ENCODE peak calls at places on chromosome 18, in eight cellular contexts. F, D, A, K, R, H, V and N are unnamed samples.

GRCh38 chr18:48674198-48674721 is 135.4 kb downstream of the CTIF start:
- DNase-seq in V (no peak), A (no peak), R (no peak), F (peak; percentile 85), K (no peak), H (no peak), D (no peak), N (no peak)

GRCh38 chr18:79927597-79928562 is 23.6 kb downstream of the SLC66A2 start:
- DNase-seq in H (no peak), D (no peak), F (peak; percentile 40), K (peak; percentile 7), V (no peak), R (no peak), A (no peak), N (no peak)

GRCh38 chr18:24111936-24112335 is 26.9 kb upstream of the CABYR start:
- DNase-seq in V (no peak), R (no peak), A (no peak), K (no peak), F (no peak), D (no peak), H (no peak), N (no peak)

GRCh38 chr18:56823986-56824385 is 172.8 kb downstream of the WDR7 start:
- DNase-seq in F (no peak), K (no peak), H (no peak), R (no peak), V (no peak), D (no peak), A (no peak), N (no peak)

GRCh38 chr18:68769423-68769822 is 28.5 kb upstream of the CCDC102B start:
- DNase-seq in F (no peak), V (no peak), R (no peak), D (no peak), A (no peak), H (no peak), K (peak; percentile 47), N (no peak)

GRCh38 chr18:24421831-24422230 is 4.6 kb upstream of the IMPACT start:
- DNase-seq in D (no peak), F (no peak), K (no peak), A (no peak), V (no peak), R (no peak), H (no peak), N (no peak)

GRCh38 chr18:31652875-31653274 is 31.5 kb downstream of the B4GALT6 start:
- DNase-seq in V (no peak), H (no peak), R (no peak), A (no peak), K (no peak), F (no peak), D (no peak), N (no peak)

GRCh38 chr18:13934676-13935075 is 19.3 kb upstream of the MC2R start:
- DNase-seq in A (no peak), H (no peak), D (no peak), R (no peak), F (no peak), K (peak; percentile 22), V (no peak), N (no peak)

GRCh38 chr18:23422751-23423418 is 30.2 kb upstream of the RIOK3 start:
- DNase-seq in D (peak; percentile 52), A (no peak), H (peak; percentile 88), K (peak; percentile 54), V (peak; percentile 18), F (no peak), R (peak; percentile 69), N (peak; percentile 46)

GRCh38 chr18:74284501-74285004 is 7.2 kb downstream of the CYB5A start:
- DNase-seq in R (no peak), V (no peak), K (no peak), F (no peak), H (no peak), A (no peak), D (no peak), N (no peak)

GRCh38 chr18:78984941-78985784 is 5.5 kb downstream of the SALL3 start:
- DNase-seq in R (peak; percentile 77), D (no peak), V (no peak), K (no peak), H (no peak), A (no peak), F (no peak), N (no peak)

GRCh38 chr18:80213173-80213572 is 34.1 kb downstream of the PARD6G start:
- DNase-seq in D (no peak), H (no peak), F (no peak), A (no peak), K (no peak), V (no peak), R (no peak), N (no peak)

DNA sequence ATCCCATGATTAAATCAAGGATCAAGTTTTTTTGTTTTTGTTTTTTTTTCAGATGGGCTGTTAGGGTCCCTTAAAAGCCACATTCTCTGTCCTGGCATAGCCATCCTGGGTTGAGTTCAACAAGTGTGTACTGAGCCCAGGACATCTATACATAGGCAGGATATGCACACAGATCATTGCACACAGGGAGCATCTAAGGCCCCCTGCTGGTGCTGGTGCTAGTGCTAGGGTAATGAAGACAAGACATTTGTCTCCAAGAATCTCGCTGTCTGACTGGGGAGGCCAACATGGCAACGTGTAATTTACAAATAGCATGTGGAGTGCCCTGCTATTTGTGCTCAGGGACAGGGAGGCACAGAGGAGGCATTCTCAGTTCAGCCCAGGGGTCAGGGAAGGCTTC is 124.5 kb downstream of the VAPA start:
- DNase-seq in A (no peak), F (no peak), V (no peak), D (no peak), K (no peak), R (no peak), H (no peak), N (no peak)
- TF ChIP-seq CTCF in A (no peak), F (no peak), V (no peak), D (no peak), K (no peak), R (no peak), H (peak; percentile 31), N (no peak)

DNA sequence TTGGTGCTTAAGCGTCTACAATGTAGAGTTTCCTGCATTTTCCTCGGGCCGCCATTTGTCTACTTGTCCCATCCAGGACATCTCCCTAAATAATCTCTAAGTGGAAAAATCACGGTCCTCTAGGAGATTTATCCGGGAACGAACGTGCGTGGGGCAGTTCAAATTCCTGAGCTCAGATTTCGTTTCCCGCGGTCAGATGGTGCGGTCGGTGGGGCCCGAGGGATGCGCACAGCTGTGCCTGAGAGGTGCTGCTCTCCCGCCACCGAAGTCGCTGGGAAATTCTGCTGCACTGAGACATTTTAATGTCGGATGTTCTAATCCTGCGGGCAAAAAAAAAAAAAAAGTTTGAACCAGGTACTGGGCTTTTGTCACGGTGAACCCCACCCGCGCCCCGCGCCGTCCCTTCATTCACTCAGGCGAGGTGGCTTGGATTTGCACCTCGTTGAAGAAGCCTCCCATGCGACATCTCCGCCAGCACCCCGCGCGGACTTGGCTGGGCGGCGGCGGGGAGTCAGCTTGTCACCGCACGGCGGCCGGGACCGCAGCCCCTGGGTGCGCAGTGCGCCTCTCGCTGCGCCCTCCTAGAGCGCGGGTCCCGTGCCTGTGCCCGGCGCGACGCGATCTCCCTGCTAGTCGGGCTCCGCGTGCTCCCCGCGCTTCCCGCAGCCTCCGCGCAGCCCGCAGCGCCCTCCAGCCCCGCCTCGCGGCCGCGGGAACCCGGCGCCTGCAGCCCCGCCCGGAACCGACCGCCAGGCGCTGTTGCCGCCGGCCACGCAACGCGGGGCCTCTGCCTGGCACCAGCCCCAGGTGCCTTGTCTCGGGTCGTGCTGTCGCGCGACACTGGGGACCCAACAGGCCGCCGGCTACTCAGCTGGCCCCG is 192.0 kb upstream of the TCF4 start:
- DNase-seq in R (peak; percentile 25), K (no peak), V (peak; percentile 18), D (no peak), A (no peak), F (peak; percentile 51), H (peak; percentile 22), N (peak; percentile 31)
- TF ChIP-seq CTCF in R (no peak), K (no peak), V (no peak), D (peak; percentile 8), A (peak; percentile 22), F (no peak), H (no peak), N (no peak)

GRCh38 chr18:77068890-77069312 is 63.7 kb downstream of the MBP start:
- DNase-seq in K (no peak), H (no peak), V (no peak), F (no peak), A (no peak), R (no peak), D (no peak), N (no peak)
- TF ChIP-seq CTCF in K (no peak), H (peak; percentile 7), V (no peak), F (no peak), A (peak; percentile 19), R (no peak), D (no peak), N (peak; percentile 18)

GRCh38 chr18:11728247-11728646 is 39.2 kb downstream of the GNAL start:
- DNase-seq in V (no peak), F (no peak), H (no peak), A (no peak), R (no peak), K (no peak), D (no peak), N (peak; percentile 45)
- TF ChIP-seq CTCF in V (no peak), F (no peak), H (peak; percentile 27), A (no peak), R (no peak), K (no peak), D (peak; percentile 25), N (no peak)

DNA sequence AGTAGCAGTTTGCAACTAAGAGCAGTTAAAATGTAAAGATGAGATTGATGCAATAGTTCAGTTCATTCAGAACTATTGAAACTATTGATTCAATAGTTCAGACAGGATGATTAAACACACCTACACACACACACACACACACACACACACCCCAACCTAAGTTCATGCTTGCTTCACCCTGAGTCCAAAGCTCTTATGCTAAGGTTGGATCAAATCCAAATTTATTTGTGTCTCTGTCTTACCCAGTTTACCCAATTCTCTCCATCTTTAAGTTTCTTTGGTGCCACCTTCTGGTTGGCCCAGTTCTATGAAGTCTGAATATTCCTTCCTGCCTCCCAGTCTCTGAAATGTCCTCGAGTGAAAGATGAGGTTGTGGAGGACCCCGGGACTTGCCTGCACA is 5.1 kb downstream of the SERPINB8 start:
- DNase-seq in D (no peak), R (no peak), K (no peak), H (no peak), V (no peak), F (no peak), A (no peak), N (no peak)
- TF ChIP-seq CTCF in D (peak; percentile 36), R (peak; percentile 36), K (no peak), H (peak; percentile 36), V (no peak), F (peak; percentile 24), A (peak; percentile 42), N (no peak)

GRCh38 chr18:8979258-8979988 is 123.1 kb upstream of the NDUFV2 start:
- DNase-seq in H (no peak), A (no peak), D (no peak), R (no peak), V (no peak), K (no peak), F (no peak), N (no peak)

GRCh38 chr18:8984131-8984670 is 118.3 kb upstream of the NDUFV2 start:
- DNase-seq in R (no peak), H (no peak), A (no peak), K (no peak), F (no peak), D (no peak), V (no peak), N (no peak)

GRCh38 chr18:8978394-8978793 is 124.1 kb upstream of the NDUFV2 start:
- DNase-seq in A (no peak), D (no peak), F (no peak), K (no peak), H (no peak), R (no peak), V (no peak), N (no peak)

GRCh38 chr18:8980496-8981402 is 121.8 kb upstream of the NDUFV2 start:
- DNase-seq in V (no peak), D (no peak), H (no peak), K (no peak), F (no peak), R (no peak), A (no peak), N (no peak)

GRCh38 chr18:8982416-8983183 is 119.9 kb upstream of the NDUFV2 start:
- DNase-seq in H (no peak), D (no peak), R (peak; percentile 37), K (peak; percentile 32), V (peak; percentile 52), F (no peak), A (peak; percentile 58), N (no peak)
- TF ChIP-seq CTCF in H (peak; percentile 37), D (peak; percentile 21), R (peak; percentile 18), K (no peak), V (no peak), F (peak; percentile 67), A (peak; percentile 33), N (peak; percentile 33)